ENCODE peak calls at places on chromosome 9, in eight cellular contexts. O is iPS-NIHi11, E is foreskin fibroblast, Y is naive B cell, F is cardiac fibroblast, A is epithelial cell of prostate, B is Right ventricle myocardium superior, H is AG20443. M is an unnamed sample.

GRCh38 chr9:127918201-127919107 is 1.6 kb upstream of the ST6GALNAC4 start:
- DNase-seq in A (no peak), H (no peak), E (no peak), B (peak; percentile 72), F (peak; percentile 81), Y (no peak), O (peak; percentile 41), M (no peak)

GRCh38 chr9:137865581-137866145 is 11.9 kb upstream of the CACNA1B start:
- DNase-seq in H (no peak), Y (no peak), B (no peak), A (no peak), E (no peak), O (no peak), F (no peak), M (no peak)

GRCh38 chr9:109986423-109987055 is 206.5 kb downstream of the PALM2AKAP2 start:
- DNase-seq in O (no peak), F (peak; percentile 93), E (peak; percentile 83), H (peak; percentile 71), B (no peak), A (no peak), Y (no peak), M (peak; percentile 79)

GRCh38 chr9:79639354-79639753 is 67.6 kb downstream of the TLE4 start:
- DNase-seq in H (no peak), F (no peak), B (no peak), O (no peak), E (no peak), Y (no peak), A (no peak), M (peak; percentile 40)

GRCh38 chr9:98361645-98362044 is 106.2 kb upstream of the TBC1D2 start:
- DNase-seq in H (no peak), A (no peak), B (no peak), Y (no peak), F (no peak), E (no peak), O (no peak), M (no peak)

GRCh38 chr9:122125891-122126331 is 32.8 kb upstream of the TTLL11 start:
- DNase-seq in E (peak; percentile 18), F (no peak), B (no peak), H (peak; percentile 46), A (no peak), O (no peak), Y (no peak), M (peak; percentile 62)

GRCh38 chr9:95003694-95004451 is 277.4 kb downstream of the AOPEP start:
- DNase-seq in F (peak; percentile 68), B (peak; percentile 74), A (no peak), O (peak; percentile 67), E (peak; percentile 47), H (peak; percentile 72), Y (peak; percentile 1), M (no peak)

GRCh38 chr9:92642599-92642998 is 27.3 kb downstream of the IPPK start:
- DNase-seq in E (no peak), A (no peak), O (no peak), Y (no peak), H (no peak), F (no peak), B (no peak), M (no peak)

GRCh38 chr9:16458696-16459420 is 411.6 kb downstream of the BNC2 start:
- DNase-seq in Y (no peak), B (no peak), O (no peak), A (peak; percentile 68), H (no peak), F (peak; percentile 31), E (no peak), M (peak; percentile 68)

GRCh38 chr9:135951889-135952663 is 9.1 kb downstream of the UBAC1 start:
- DNase-seq in A (peak; percentile 84), E (peak; percentile 42), H (no peak), Y (no peak), B (no peak), F (peak; percentile 38), O (peak; percentile 49), M (peak; percentile 90)

GRCh38 chr9:113995963-113996362 is 82.1 kb downstream of the AMBP start:
- DNase-seq in Y (no peak), H (no peak), B (no peak), E (no peak), O (no peak), F (no peak), A (no peak), M (no peak)

GRCh38 chr9:113973226-113973625 is 97.1 kb downstream of the ZNF618 start:
- DNase-seq in E (no peak), O (no peak), F (no peak), A (no peak), H (no peak), B (no peak), Y (no peak), M (no peak)

GRCh38 chr9:137176302-137177182 is 4.7 kb upstream of the TMEM210 start:
- DNase-seq in F (peak; percentile 46), E (no peak), B (no peak), A (no peak), H (peak; percentile 70), O (peak; percentile 79), Y (no peak), M (no peak)

GRCh38 chr9:125269014-125269397 is 7.4 kb downstream of the GAPVD1 start:
- DNase-seq in E (no peak), H (no peak), O (no peak), B (no peak), A (no peak), Y (no peak), F (no peak), M (no peak)

GRCh38 chr9:110940949-110941557 is 97.2 kb downstream of the LPAR1 start:
- DNase-seq in B (no peak), E (no peak), O (no peak), F (no peak), H (no peak), Y (no peak), A (no peak), M (no peak)

GRCh38 chr9:16519001-16519400 is 351.5 kb downstream of the BNC2 start:
- DNase-seq in F (no peak), Y (no peak), H (no peak), O (peak; percentile 40), B (no peak), A (no peak), E (no peak), M (no peak)

GRCh38 chr9:9924369-9924768 is 688.4 kb downstream of the PTPRD start:
- DNase-seq in E (no peak), F (peak; percentile 11), H (no peak), O (no peak), A (no peak), B (no peak), Y (no peak), M (peak; percentile 1)

GRCh38 chr9:127950513-127951210 is 13.0 kb upstream of the DPM2 start:
- DNase-seq in Y (no peak), A (no peak), E (no peak), O (no peak), F (no peak), H (no peak), B (peak; percentile 71), M (no peak)

GRCh38 chr9:84953797-84954695 is 284.5 kb downstream of the NTRK2 start:
- DNase-seq in E (no peak), F (peak; percentile 62), B (peak; percentile 86), O (peak; percentile 92), A (no peak), Y (no peak), H (peak; percentile 93), M (no peak)

GRCh38 chr9:17064558-17064957 is 70.3 kb upstream of the CNTLN start:
- DNase-seq in B (no peak), A (no peak), E (no peak), Y (no peak), H (no peak), O (no peak), F (peak; percentile 5), M (no peak)

GRCh38 chr9:137078701-137079400 is 1.5 kb downstream of the UAP1L1 start:
- DNase-seq in B (no peak), H (no peak), O (peak; percentile 72), F (no peak), Y (no peak), A (no peak), E (no peak), M (no peak)

GRCh38 chr9:100637787-100638186 is 59.9 kb downstream of the CAVIN4 start:
- DNase-seq in F (no peak), E (no peak), A (no peak), Y (no peak), B (no peak), H (no peak), O (no peak), M (no peak)

GRCh38 chr9:85228111-85228855 is 513.5 kb downstream of the AGTPBP1 start:
- DNase-seq in E (no peak), B (no peak), Y (no peak), F (no peak), A (no peak), H (no peak), O (no peak), M (no peak)

GRCh38 chr9:38280251-38280800 is 112.2 kb upstream of the ALDH1B1 start:
- DNase-seq in O (no peak), E (no peak), B (no peak), F (no peak), Y (no peak), A (no peak), H (no peak), M (no peak)

GRCh38 chr9:129506892-129507291 is 114.0 kb downstream of the C9orf50 start:
- DNase-seq in F (peak; percentile 74), A (no peak), E (no peak), Y (no peak), H (peak; percentile 45), O (no peak), B (no peak), M (no peak)

GRCh38 chr9:127076860-127077657 is 45.4 kb downstream of the ANGPTL2 start:
- DNase-seq in O (no peak), A (no peak), H (no peak), E (no peak), F (no peak), B (no peak), Y (no peak), M (no peak)

GRCh38 chr9:126108240-126108639 is 218.4 kb upstream of the MVB12B start:
- DNase-seq in E (peak; percentile 6), H (peak; percentile 43), Y (no peak), F (peak; percentile 5), O (peak; percentile 82), A (no peak), B (no peak), M (no peak)

GRCh38 chr9:96617439-96618185 is 2.0 kb downstream of the CDC14B start:
- DNase-seq in E (no peak), A (no peak), H (no peak), Y (no peak), F (no peak), O (no peak), B (no peak), M (no peak)

GRCh38 chr9:92718086-92719001 is 46.3 kb downstream of the BICD2 start:
- DNase-seq in H (peak; percentile 7), O (peak; percentile 14), A (no peak), F (no peak), B (no peak), E (no peak), Y (no peak), M (no peak)

GRCh38 chr9:95284152-95284551 is 33.4 kb downstream of the FANCC start:
- DNase-seq in O (no peak), A (no peak), B (no peak), H (no peak), E (peak; percentile 41), F (no peak), Y (no peak), M (no peak)

GRCh38 chr9:16069671-16070586 is 517.1 kb downstream of the CCDC171 start:
- DNase-seq in Y (no peak), H (no peak), A (no peak), F (peak; percentile 38), E (peak; percentile 28), B (no peak), O (no peak), M (no peak)

GRCh38 chr9:127077658-127077975 is 44.8 kb downstream of the ANGPTL2 start:
- DNase-seq in B (no peak), E (no peak), Y (no peak), A (no peak), H (no peak), O (no peak), F (no peak), M (no peak)

GRCh38 chr9:128877852-128878251 is 3.9 kb downstream of the KYAT1 start:
- DNase-seq in F (no peak), A (no peak), B (no peak), O (no peak), E (no peak), Y (no peak), H (no peak), M (no peak)

GRCh38 chr9:100098887-100099721 is at the start of the genes ERP44 and INVS:
- DNase-seq in B (peak; percentile 99), H (peak; percentile 97), F (peak; percentile 99), Y (peak; percentile 96), A (peak; percentile 93), E (peak; percentile 99), O (peak; percentile 92), M (peak; percentile 97)

M was measured in foreskin keratinocyte.